ENCODE peak calls at places on chromosomes 12 and 14, in nine cellular contexts. One of them, this sample, is unnamed.

GRCh38 chr12:124457287-124458219 is 109.9 kb downstream of the NCOR2 start:
- DNase-seq in glutamatergic neuron: no peak
- DNase-seq in COLO829: peak
- DNase-seq in RPMI8226: no peak
- DNase-seq in AG10803: peak
- DNase-seq in A549: no peak
- DNase-seq in activated CD4-positive, alpha-beta T cell treated with anti-CD3 and anti-CD28 coated beads, Interleukin-2, amount 50 U/mL, for 24 hours: peak
- DNase-seq in BE2C: no peak
- DNase-seq in central memory CD4-positive, alpha-beta T cell: peak
- DNase-seq in this sample: peak

GRCh38 chr12:44875417-44875953 is 630 bp downstream of the NELL2 start:
- DNase-seq in glutamatergic neuron: peak
- DNase-seq in COLO829: no peak
- DNase-seq in RPMI8226: no peak
- DNase-seq in AG10803: no peak
- DNase-seq in A549: no peak
- DNase-seq in activated CD4-positive, alpha-beta T cell treated with anti-CD3 and anti-CD28 coated beads, Interleukin-2, amount 50 U/mL, for 24 hours: no peak
- DNase-seq in BE2C: no peak
- DNase-seq in central memory CD4-positive, alpha-beta T cell: peak
- DNase-seq in this sample: no peak

GRCh38 chr12:69553626-69554248 is 31.5 kb upstream of the CCT2 start:
- DNase-seq in glutamatergic neuron: no peak
- DNase-seq in COLO829: peak
- DNase-seq in RPMI8226: peak
- DNase-seq in AG10803: peak
- DNase-seq in A549: no peak
- DNase-seq in activated CD4-positive, alpha-beta T cell treated with anti-CD3 and anti-CD28 coated beads, Interleukin-2, amount 50 U/mL, for 24 hours: no peak
- DNase-seq in BE2C: peak
- DNase-seq in central memory CD4-positive, alpha-beta T cell: no peak
- DNase-seq in this sample: no peak

GRCh38 chr12:93892431-93893210 is 215.4 kb downstream of the CRADD start:
- DNase-seq in glutamatergic neuron: peak
- DNase-seq in COLO829: no peak
- DNase-seq in RPMI8226: no peak
- DNase-seq in AG10803: no peak
- DNase-seq in A549: no peak
- DNase-seq in activated CD4-positive, alpha-beta T cell treated with anti-CD3 and anti-CD28 coated beads, Interleukin-2, amount 50 U/mL, for 24 hours: no peak
- DNase-seq in BE2C: no peak
- DNase-seq in central memory CD4-positive, alpha-beta T cell: no peak
- DNase-seq in this sample: no peak

GRCh38 chr14:58107947-58108552 is 44.0 kb downstream of the ARMH4 start:
- DNase-seq in glutamatergic neuron: no peak
- DNase-seq in COLO829: peak
- DNase-seq in RPMI8226: peak
- DNase-seq in AG10803: peak
- DNase-seq in A549: peak
- DNase-seq in activated CD4-positive, alpha-beta T cell treated with anti-CD3 and anti-CD28 coated beads, Interleukin-2, amount 50 U/mL, for 24 hours: peak
- DNase-seq in BE2C: peak
- DNase-seq in central memory CD4-positive, alpha-beta T cell: peak
- DNase-seq in this sample: no peak

GRCh38 chr12:55034218-55034617 is 14.4 kb downstream of the NEUROD4 start:
- DNase-seq in glutamatergic neuron: peak
- DNase-seq in COLO829: no peak
- DNase-seq in RPMI8226: no peak
- DNase-seq in AG10803: no peak
- DNase-seq in A549: no peak
- DNase-seq in activated CD4-positive, alpha-beta T cell treated with anti-CD3 and anti-CD28 coated beads, Interleukin-2, amount 50 U/mL, for 24 hours: no peak
- DNase-seq in BE2C: no peak
- DNase-seq in central memory CD4-positive, alpha-beta T cell: no peak
- DNase-seq in this sample: no peak

GRCh38 chr12:101939306-101939705 is 61.9 kb downstream of the DRAM1 start:
- DNase-seq in glutamatergic neuron: no peak
- DNase-seq in COLO829: no peak
- DNase-seq in RPMI8226: no peak
- DNase-seq in AG10803: no peak
- DNase-seq in A549: no peak
- DNase-seq in activated CD4-positive, alpha-beta T cell treated with anti-CD3 and anti-CD28 coated beads, Interleukin-2, amount 50 U/mL, for 24 hours: no peak
- DNase-seq in BE2C: no peak
- DNase-seq in central memory CD4-positive, alpha-beta T cell: no peak
- DNase-seq in this sample: no peak

GRCh38 chr14:26138764-26139445 is 458.9 kb downstream of the NOVA1 start:
- DNase-seq in glutamatergic neuron: no peak
- DNase-seq in COLO829: no peak
- DNase-seq in RPMI8226: no peak
- DNase-seq in AG10803: no peak
- DNase-seq in A549: no peak
- DNase-seq in activated CD4-positive, alpha-beta T cell treated with anti-CD3 and anti-CD28 coated beads, Interleukin-2, amount 50 U/mL, for 24 hours: no peak
- DNase-seq in BE2C: no peak
- DNase-seq in central memory CD4-positive, alpha-beta T cell: no peak
- DNase-seq in this sample: no peak

GRCh38 chr12:24404086-24404815 is 454.8 kb upstream of the SOX5 start:
- DNase-seq in glutamatergic neuron: no peak
- DNase-seq in COLO829: no peak
- DNase-seq in RPMI8226: no peak
- DNase-seq in AG10803: no peak
- DNase-seq in A549: no peak
- DNase-seq in activated CD4-positive, alpha-beta T cell treated with anti-CD3 and anti-CD28 coated beads, Interleukin-2, amount 50 U/mL, for 24 hours: no peak
- DNase-seq in BE2C: no peak
- DNase-seq in central memory CD4-positive, alpha-beta T cell: no peak
- DNase-seq in this sample: no peak

GRCh38 chr12:63042646-63043045 is 107.7 kb upstream of the PPM1H start:
- DNase-seq in glutamatergic neuron: no peak
- DNase-seq in COLO829: no peak
- DNase-seq in RPMI8226: no peak
- DNase-seq in AG10803: no peak
- DNase-seq in A549: no peak
- DNase-seq in activated CD4-positive, alpha-beta T cell treated with anti-CD3 and anti-CD28 coated beads, Interleukin-2, amount 50 U/mL, for 24 hours: no peak
- DNase-seq in BE2C: no peak
- DNase-seq in central memory CD4-positive, alpha-beta T cell: no peak
- DNase-seq in this sample: no peak